ENCODE peak calls at places on chromosome 1, in eight cellular contexts. A, T, E, R, I, V, F and X are unnamed samples.

GRCh38 chr1:21781971-21782867 is 730 bp downstream of the USP48 start:
- DNase-seq in A (peak), E (peak), R (peak), T (peak), I (peak), V (peak), F (peak), X (peak)

GRCh38 chr1:101653482-101653946 is 343.2 kb downstream of the OLFM3 start:
- DNase-seq in A (no peak), F (peak), T (peak), R (no peak), E (no peak), I (no peak), V (no peak), X (no peak)

GRCh38 chr1:115210302-115210711 is 121.0 kb upstream of the TSPAN2 start:
- DNase-seq in V (no peak), A (no peak), I (no peak), T (no peak), F (no peak), E (no peak), R (no peak), X (no peak)

GRCh38 chr1:174534789-174535188 is 87.0 kb downstream of the GPR52 start:
- DNase-seq in V (no peak), R (no peak), T (no peak), I (no peak), F (no peak), A (no peak), E (no peak), X (no peak)

GRCh38 chr1:165925498-165926079 is 98.2 kb downstream of the UCK2 start:
- DNase-seq in A (no peak), F (no peak), V (no peak), R (no peak), E (no peak), T (no peak), I (no peak), X (no peak)

GRCh38 chr1:215181518-215181917 is 99.0 kb downstream of the KCNK2 start:
- DNase-seq in E (no peak), T (no peak), F (no peak), I (no peak), A (no peak), R (no peak), V (no peak), X (no peak)

GRCh38 chr1:110106013-110106941 is 6.0 kb upstream of the UBL4B start:
- DNase-seq in I (peak), E (peak), F (peak), T (peak), V (peak), R (peak), A (peak), X (peak)

GRCh38 chr1:19443321-19443720 is 42.0 kb downstream of the CAPZB start:
- DNase-seq in T (no peak), A (no peak), R (no peak), F (no peak), E (no peak), V (no peak), I (no peak), X (no peak)

GRCh38 chr1:229253170-229253974 is 17.5 kb upstream of the RAB4A start:
- DNase-seq in I (no peak), A (no peak), V (no peak), R (no peak), T (peak), E (no peak), F (peak), X (peak)

GRCh38 chr1:65069186-65069585 is 78.8 kb upstream of the AK4 start:
- DNase-seq in A (no peak), F (no peak), V (no peak), T (no peak), R (peak), I (no peak), E (no peak), X (no peak)

GRCh38 chr1:225354906-225355305 is 72.9 kb downstream of the LBR start:
- DNase-seq in V (no peak), R (no peak), F (no peak), T (no peak), A (no peak), E (no peak), I (no peak), X (no peak)

GRCh38 chr1:111707906-111708305 is 31.3 kb downstream of the INKA2 start:
- DNase-seq in T (no peak), V (no peak), E (no peak), F (no peak), I (no peak), R (no peak), A (no peak), X (no peak)

GRCh38 chr1:212967767-212968166 is 17.4 kb downstream of the VASH2 start:
- DNase-seq in A (no peak), F (peak), R (peak), T (no peak), V (no peak), I (peak), E (no peak), X (no peak)

GRCh38 chr1:243246916-243247315 is 8.2 kb downstream of the CEP170 start:
- DNase-seq in E (no peak), I (no peak), T (no peak), F (peak), V (no peak), R (no peak), A (no peak), X (no peak)

GRCh38 chr1:19456915-19457554 is 28.3 kb downstream of the CAPZB start:
- DNase-seq in V (no peak), T (peak), E (no peak), R (no peak), A (no peak), I (peak), F (no peak), X (no peak)

GRCh38 chr1:36912365-36912840 is 121.9 kb downstream of the GRIK3 start:
- DNase-seq in A (no peak), E (no peak), T (no peak), R (no peak), F (no peak), I (no peak), V (peak), X (no peak)